ENCODE peak calls at places on chromosomes 3 and 15, in seven cellular contexts. H, O, J, D, C, P and L are unnamed samples.

GRCh38 chr3:63774776-63775175 is 44.3 kb upstream of the C3orf49 start:
- DNase-seq in O (no peak), D (no peak), J (no peak), C (no peak), H (no peak), P (no peak), L (no peak)

GRCh38 chr3:76949033-76949432 is 90.9 kb upstream of the ROBO2 start:
- DNase-seq in O (no peak), C (no peak), P (no peak), J (no peak), H (no peak), D (no peak), L (no peak)

GRCh38 chr3:66297917-66298316 is 77.1 kb downstream of the SLC25A26 start:
- DNase-seq in C (no peak), P (no peak), O (no peak), J (no peak), D (no peak), H (no peak), L (no peak)

GRCh38 chr3:145785650-145786049 is 375.3 kb downstream of the PLOD2 start:
- DNase-seq in P (no peak), J (no peak), C (no peak), H (no peak), O (no peak), D (no peak), L (no peak)

GRCh38 chr3:66494964-66495581 is 5.7 kb downstream of the LRIG1 start:
- DNase-seq in J (no peak), H (no peak), D (no peak), O (no peak), P (no peak), C (no peak), L (no peak)

GRCh38 chr3:105832618-105833017 is 36.2 kb downstream of the CBLB start:
- DNase-seq in C (no peak), J (no peak), O (no peak), H (no peak), D (no peak), P (no peak), L (no peak)

GRCh38 chr3:88180398-88180999 is 30.7 kb downstream of the C3orf38 start:
- DNase-seq in P (no peak), D (peak), H (no peak), C (peak), J (no peak), O (no peak), L (peak)

GRCh38 chr3:30626443-30627181 is 20.2 kb downstream of the TGFBR2 start:
- DNase-seq in D (peak), P (no peak), H (no peak), J (no peak), C (no peak), O (no peak), L (no peak)

GRCh38 chr3:136883967-136884720 is 22.1 kb downstream of the NCK1 start:
- DNase-seq in D (no peak), J (no peak), P (no peak), H (no peak), C (no peak), O (no peak), L (no peak)

GRCh38 chr15:78457101-78457500 is 19.1 kb downstream of the IREB2 start:
- DNase-seq in D (no peak), P (no peak), H (no peak), J (no peak), C (no peak), O (no peak), L (no peak)
- TF ChIP-seq SP1 in D (no peak), P (no peak), H (no peak), J (no peak), C (no peak), O (no peak), L (no peak)

DNA sequence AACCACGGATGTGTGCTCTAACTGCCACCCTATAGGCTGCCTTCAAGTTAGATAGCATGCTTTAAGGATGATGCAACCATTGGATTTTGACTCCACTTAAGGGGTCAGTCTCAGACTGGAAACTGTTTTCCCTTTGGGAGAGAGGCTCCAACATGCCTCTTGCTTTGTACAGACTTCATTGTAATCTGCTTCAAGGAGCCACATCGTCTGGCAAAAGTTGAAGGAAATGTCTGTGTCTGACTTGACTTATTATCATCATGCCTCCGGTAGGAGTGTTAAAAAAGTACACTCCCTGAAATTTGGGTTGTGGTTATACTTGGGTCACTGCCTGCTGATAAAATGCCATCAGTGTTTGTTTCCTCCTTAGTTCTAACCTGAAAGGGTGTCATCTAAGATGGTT is 245.4 kb upstream of the CDIN1 start:
- DNase-seq in P (no peak), C (no peak), O (no peak), D (no peak), H (no peak), J (no peak), L (peak)
- TF ChIP-seq SP1 in P (no peak), C (no peak), O (no peak), D (no peak), H (no peak), J (no peak), L (no peak)

GRCh38 chr15:99406716-99407487 is 155.6 kb downstream of the LRRC28 start:
- DNase-seq in O (no peak), P (no peak), J (no peak), C (no peak), D (no peak), H (no peak), L (no peak)

GRCh38 chr15:99407716-99408115 is 156.4 kb downstream of the LRRC28 start:
- DNase-seq in P (no peak), H (no peak), J (no peak), D (no peak), C (no peak), O (no peak), L (no peak)

GRCh38 chr15:99409097-99409473 is 156.7 kb upstream of the MEF2A start:
- DNase-seq in P (peak), H (peak), D (peak), C (no peak), J (no peak), O (peak), L (no peak)

GRCh38 chr15:99409560-99409959 is 156.2 kb upstream of the MEF2A start:
- DNase-seq in C (no peak), J (no peak), O (no peak), P (no peak), D (no peak), H (no peak), L (no peak)

DNA sequence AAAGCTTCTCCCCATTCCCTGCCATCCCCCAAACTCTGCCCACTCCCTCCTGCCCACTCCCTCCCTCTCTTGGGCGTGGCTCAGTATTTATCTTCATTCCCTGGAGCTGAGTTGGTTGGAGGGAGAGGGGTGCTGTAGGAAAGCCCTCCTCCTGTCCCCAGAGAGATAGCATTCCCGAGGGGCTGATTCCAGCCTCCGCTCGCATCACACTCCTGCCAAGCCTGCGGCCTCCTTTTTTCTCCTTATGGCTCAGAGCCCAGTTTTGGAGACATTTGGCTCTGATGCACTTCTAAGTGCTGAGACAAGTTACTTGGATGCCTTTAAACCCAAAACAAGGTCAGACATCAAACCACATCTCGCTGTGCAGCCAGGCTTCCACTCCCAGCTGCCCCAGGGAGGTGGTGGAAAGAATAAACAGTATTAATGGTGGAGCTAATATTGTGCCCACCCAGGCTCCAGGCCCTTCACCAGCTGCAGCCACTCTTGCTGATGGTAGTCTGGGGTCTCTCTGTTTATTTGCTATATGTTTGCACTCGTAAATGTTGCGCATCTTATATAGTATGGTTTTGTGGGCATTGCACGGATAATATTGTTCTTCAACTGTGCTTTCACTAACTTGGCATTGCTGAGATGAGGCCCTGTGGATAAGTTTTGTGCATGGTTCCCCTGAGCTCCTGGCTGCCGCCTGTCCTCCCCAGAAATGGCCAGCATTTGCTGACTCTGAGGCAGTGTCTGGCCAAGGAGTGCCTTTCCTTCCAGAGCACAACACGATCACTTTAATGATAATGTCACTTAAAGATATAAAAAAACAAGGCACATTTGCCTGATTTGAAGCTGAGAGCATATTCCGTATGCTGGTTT is 157.2 kb downstream of the LRRC28 start:
- DNase-seq in H (no peak), C (no peak), P (no peak), O (no peak), D (no peak), J (no peak), L (no peak)
- TF ChIP-seq SP1 in H (no peak), C (no peak), P (no peak), O (no peak), D (no peak), J (no peak), L (no peak)

GRCh38 chr3:43748179-43748578 is 57.4 kb downstream of the ABHD5 start:
- DNase-seq in J (no peak), P (no peak), D (no peak), O (no peak), H (no peak), C (no peak), L (no peak)
- TF ChIP-seq SP1 in J (no peak), P (no peak), D (no peak), O (no peak), H (no peak), C (no peak), L (no peak)